ENCODE peak calls at places on chromosomes 1 and 21, in nine cellular contexts. E is pancreas, H is LoVo, C is A549, G is GM23248, Q is T-helper 2 cell, L is smooth muscle cell of the brain vasculature, Y is NCI-H774, X is iPS-NIHi11. A is an unnamed sample.

GRCh38 chr1:50108497-50109073 is at the start of gene ELAVL4:
- DNase-seq in E (no peak), H (no peak), C (no peak), G (no peak), Q (no peak), L (no peak), Y (peak), X (peak), A (no peak)

GRCh38 chr1:151782741-151783140 is 7.6 kb downstream of the TDRKH start:
- DNase-seq in E (no peak), H (no peak), C (no peak), G (no peak), Q (no peak), L (no peak), Y (no peak), X (no peak), A (no peak)

GRCh38 chr1:34781844-34782391 is 904 bp downstream of the GJB3 start:
- DNase-seq in E (no peak), H (peak), C (no peak), G (no peak), Q (no peak), L (no peak), Y (no peak), X (peak), A (peak)

GRCh38 chr1:107546571-107546970 is 405.7 kb downstream of the NTNG1 start:
- DNase-seq in E (no peak), H (no peak), C (no peak), G (no peak), Q (no peak), L (no peak), Y (no peak), X (no peak), A (no peak)

GRCh38 chr1:31421404-31422040 is 8.5 kb downstream of the SERINC2 start:
- DNase-seq in E (peak), H (peak), C (no peak), G (peak), Q (no peak), L (no peak), Y (no peak), X (peak), A (no peak)

GRCh38 chr1:62057230-62057629 is 137.4 kb upstream of the L1TD1 start:
- DNase-seq in E (no peak), H (no peak), C (no peak), G (no peak), Q (no peak), L (no peak), Y (no peak), X (no peak), A (no peak)

GRCh38 chr1:64861611-64862010 is 104.7 kb downstream of the JAK1 start:
- DNase-seq in E (no peak), H (peak), C (no peak), G (peak), Q (no peak), L (peak), Y (no peak), X (peak), A (no peak)

GRCh38 chr21:14833221-14833620 is 231.6 kb downstream of the NRIP1 start:
- DNase-seq in E (no peak), H (no peak), C (no peak), G (no peak), Q (no peak), L (no peak), Y (no peak), X (no peak), A (no peak)

GRCh38 chr1:201274616-201275265 is 8.6 kb upstream of the PKP1 start:
- DNase-seq in E (no peak), H (no peak), C (no peak), G (peak), Q (no peak), L (no peak), Y (no peak), X (no peak), A (peak)

GRCh38 chr1:34985063-34985770 is at the start of gene TMEM35B:
- DNase-seq in E (peak), H (peak), C (peak), G (peak), Q (peak), L (peak), Y (peak), X (peak), A (no peak)

GRCh38 chr1:207815913-207816312 is 64.1 kb downstream of the CD46 start:
- DNase-seq in E (no peak), H (no peak), C (no peak), G (peak), Q (no peak), L (no peak), Y (no peak), X (no peak), A (no peak)

GRCh38 chr1:39214998-39215873 is 10.7 kb downstream of the MACF1 start:
- DNase-seq in E (no peak), H (no peak), C (no peak), G (no peak), Q (no peak), L (no peak), Y (no peak), X (no peak), A (no peak)

GRCh38 chr1:228782662-228783414 is 47.6 kb downstream of the RHOU start:
- DNase-seq in E (no peak), H (peak), C (peak), G (peak), Q (no peak), L (no peak), Y (no peak), X (no peak), A (no peak)

A was measured in PC-9.